ENCODE peak calls at places on chromosome 14, in six cellular contexts. One of them, this sample, is unnamed.

GRCh38 chr14:21090194-21090939 is 8.1 kb downstream of the ZNF219 start:
- DNase-seq in HuH-7.5: peak; percentile 92
- DNase-seq in natural killer cell treated with Interleukin-12 subunit alpha and Interleukin-12 subunit beta and Interleukin-15 and Interleukin-18, amount 100 ng/mL, for 72 hours: no peak
- DNase-seq in A549: no peak
- DNase-seq in adipocyte: peak; percentile 41
- DNase-seq in activated naive CD8-positive, alpha-beta T cell treated with anti-CD3 and anti-CD28 coated beads, Interleukin-2, amount 50 U/mL, for 24 hours: peak; percentile 58
- DNase-seq in this sample: no peak

GRCh38 chr14:73788871-73789590 is 62.6 kb upstream of the PTGR2 start:
- DNase-seq in HuH-7.5: no peak
- DNase-seq in natural killer cell treated with Interleukin-12 subunit alpha and Interleukin-12 subunit beta and Interleukin-15 and Interleukin-18, amount 100 ng/mL, for 72 hours: peak; percentile 5
- DNase-seq in A549: no peak
- DNase-seq in adipocyte: no peak
- DNase-seq in activated naive CD8-positive, alpha-beta T cell treated with anti-CD3 and anti-CD28 coated beads, Interleukin-2, amount 50 U/mL, for 24 hours: no peak
- DNase-seq in this sample: no peak

GRCh38 chr14:65412881-65413738 is 580 bp downstream of the FUT8 start:
- DNase-seq in HuH-7.5: peak; percentile 20
- DNase-seq in natural killer cell treated with Interleukin-12 subunit alpha and Interleukin-12 subunit beta and Interleukin-15 and Interleukin-18, amount 100 ng/mL, for 72 hours: no peak
- DNase-seq in A549: peak; percentile 77
- DNase-seq in adipocyte: peak; percentile 90
- DNase-seq in activated naive CD8-positive, alpha-beta T cell treated with anti-CD3 and anti-CD28 coated beads, Interleukin-2, amount 50 U/mL, for 24 hours: peak; percentile 73
- DNase-seq in this sample: peak; percentile 17

GRCh38 chr14:24274101-24274543 is 2.7 kb upstream of the RABGGTA start:
- DNase-seq in HuH-7.5: no peak
- DNase-seq in natural killer cell treated with Interleukin-12 subunit alpha and Interleukin-12 subunit beta and Interleukin-15 and Interleukin-18, amount 100 ng/mL, for 72 hours: peak; percentile 59
- DNase-seq in A549: no peak
- DNase-seq in adipocyte: no peak
- DNase-seq in activated naive CD8-positive, alpha-beta T cell treated with anti-CD3 and anti-CD28 coated beads, Interleukin-2, amount 50 U/mL, for 24 hours: peak; percentile 45
- DNase-seq in this sample: no peak

GRCh38 chr14:89042021-89042420 is 217.6 kb downstream of the TTC8 start:
- DNase-seq in HuH-7.5: no peak
- DNase-seq in natural killer cell treated with Interleukin-12 subunit alpha and Interleukin-12 subunit beta and Interleukin-15 and Interleukin-18, amount 100 ng/mL, for 72 hours: no peak
- DNase-seq in A549: no peak
- DNase-seq in adipocyte: no peak
- DNase-seq in activated naive CD8-positive, alpha-beta T cell treated with anti-CD3 and anti-CD28 coated beads, Interleukin-2, amount 50 U/mL, for 24 hours: no peak
- DNase-seq in this sample: no peak

GRCh38 chr14:62956413-62956812 is 88.8 kb downstream of the KCNH5 start:
- DNase-seq in HuH-7.5: no peak
- DNase-seq in natural killer cell treated with Interleukin-12 subunit alpha and Interleukin-12 subunit beta and Interleukin-15 and Interleukin-18, amount 100 ng/mL, for 72 hours: no peak
- DNase-seq in A549: no peak
- DNase-seq in adipocyte: no peak
- DNase-seq in activated naive CD8-positive, alpha-beta T cell treated with anti-CD3 and anti-CD28 coated beads, Interleukin-2, amount 50 U/mL, for 24 hours: no peak
- DNase-seq in this sample: no peak

GRCh38 chr14:69316449-69317391 is 56.8 kb downstream of the GALNT16 start:
- DNase-seq in HuH-7.5: no peak
- DNase-seq in natural killer cell treated with Interleukin-12 subunit alpha and Interleukin-12 subunit beta and Interleukin-15 and Interleukin-18, amount 100 ng/mL, for 72 hours: no peak
- DNase-seq in A549: peak; percentile 85
- DNase-seq in adipocyte: peak; percentile 95
- DNase-seq in activated naive CD8-positive, alpha-beta T cell treated with anti-CD3 and anti-CD28 coated beads, Interleukin-2, amount 50 U/mL, for 24 hours: no peak
- DNase-seq in this sample: no peak

GRCh38 chr14:93285048-93285447 is 47.8 kb downstream of the BTBD7 start:
- DNase-seq in HuH-7.5: no peak
- DNase-seq in natural killer cell treated with Interleukin-12 subunit alpha and Interleukin-12 subunit beta and Interleukin-15 and Interleukin-18, amount 100 ng/mL, for 72 hours: no peak
- DNase-seq in A549: no peak
- DNase-seq in adipocyte: peak; percentile 23
- DNase-seq in activated naive CD8-positive, alpha-beta T cell treated with anti-CD3 and anti-CD28 coated beads, Interleukin-2, amount 50 U/mL, for 24 hours: no peak
- DNase-seq in this sample: no peak

GRCh38 chr14:64758711-64759554 is 54.7 kb downstream of the PLEKHG3 start:
- DNase-seq in HuH-7.5: peak; percentile 51
- DNase-seq in natural killer cell treated with Interleukin-12 subunit alpha and Interleukin-12 subunit beta and Interleukin-15 and Interleukin-18, amount 100 ng/mL, for 72 hours: no peak
- DNase-seq in A549: peak; percentile 82
- DNase-seq in adipocyte: peak; percentile 87
- DNase-seq in activated naive CD8-positive, alpha-beta T cell treated with anti-CD3 and anti-CD28 coated beads, Interleukin-2, amount 50 U/mL, for 24 hours: no peak
- DNase-seq in this sample: no peak

GRCh38 chr14:88346048-88346639 is 23.1 kb upstream of the KCNK10 start:
- DNase-seq in HuH-7.5: no peak
- DNase-seq in natural killer cell treated with Interleukin-12 subunit alpha and Interleukin-12 subunit beta and Interleukin-15 and Interleukin-18, amount 100 ng/mL, for 72 hours: no peak
- DNase-seq in A549: peak; percentile 18
- DNase-seq in adipocyte: no peak
- DNase-seq in activated naive CD8-positive, alpha-beta T cell treated with anti-CD3 and anti-CD28 coated beads, Interleukin-2, amount 50 U/mL, for 24 hours: no peak
- DNase-seq in this sample: no peak

GRCh38 chr14:102184678-102185040 is 45.0 kb downstream of the WDR20 start:
- DNase-seq in HuH-7.5: no peak
- DNase-seq in natural killer cell treated with Interleukin-12 subunit alpha and Interleukin-12 subunit beta and Interleukin-15 and Interleukin-18, amount 100 ng/mL, for 72 hours: no peak
- DNase-seq in A549: no peak
- DNase-seq in adipocyte: no peak
- DNase-seq in activated naive CD8-positive, alpha-beta T cell treated with anti-CD3 and anti-CD28 coated beads, Interleukin-2, amount 50 U/mL, for 24 hours: no peak
- DNase-seq in this sample: no peak

GRCh38 chr14:70780396-70781075 is 28.8 kb downstream of the MAP3K9 start:
- DNase-seq in HuH-7.5: no peak
- DNase-seq in natural killer cell treated with Interleukin-12 subunit alpha and Interleukin-12 subunit beta and Interleukin-15 and Interleukin-18, amount 100 ng/mL, for 72 hours: no peak
- DNase-seq in A549: no peak
- DNase-seq in adipocyte: no peak
- DNase-seq in activated naive CD8-positive, alpha-beta T cell treated with anti-CD3 and anti-CD28 coated beads, Interleukin-2, amount 50 U/mL, for 24 hours: no peak
- DNase-seq in this sample: no peak

GRCh38 chr14:21203470-21204166 is 47.8 kb upstream of the OR5AU1 start:
- DNase-seq in HuH-7.5: no peak
- DNase-seq in natural killer cell treated with Interleukin-12 subunit alpha and Interleukin-12 subunit beta and Interleukin-15 and Interleukin-18, amount 100 ng/mL, for 72 hours: no peak
- DNase-seq in A549: no peak
- DNase-seq in adipocyte: no peak
- DNase-seq in activated naive CD8-positive, alpha-beta T cell treated with anti-CD3 and anti-CD28 coated beads, Interleukin-2, amount 50 U/mL, for 24 hours: no peak
- DNase-seq in this sample: no peak

GRCh38 chr14:59067135-59067894 is 121.2 kb upstream of the DAAM1 start:
- DNase-seq in HuH-7.5: no peak
- DNase-seq in natural killer cell treated with Interleukin-12 subunit alpha and Interleukin-12 subunit beta and Interleukin-15 and Interleukin-18, amount 100 ng/mL, for 72 hours: no peak
- DNase-seq in A549: peak; percentile 2
- DNase-seq in adipocyte: no peak
- DNase-seq in activated naive CD8-positive, alpha-beta T cell treated with anti-CD3 and anti-CD28 coated beads, Interleukin-2, amount 50 U/mL, for 24 hours: no peak
- DNase-seq in this sample: no peak

GRCh38 chr14:81169711-81170103 is 51.1 kb downstream of the GTF2A1 start:
- DNase-seq in HuH-7.5: no peak
- DNase-seq in natural killer cell treated with Interleukin-12 subunit alpha and Interleukin-12 subunit beta and Interleukin-15 and Interleukin-18, amount 100 ng/mL, for 72 hours: no peak
- DNase-seq in A549: no peak
- DNase-seq in adipocyte: peak; percentile 46
- DNase-seq in activated naive CD8-positive, alpha-beta T cell treated with anti-CD3 and anti-CD28 coated beads, Interleukin-2, amount 50 U/mL, for 24 hours: peak; percentile 8
- DNase-seq in this sample: peak; percentile 24

GRCh38 chr14:95472819-95473251 is 43.6 kb downstream of the SYNE3 start:
- DNase-seq in HuH-7.5: no peak
- DNase-seq in natural killer cell treated with Interleukin-12 subunit alpha and Interleukin-12 subunit beta and Interleukin-15 and Interleukin-18, amount 100 ng/mL, for 72 hours: no peak
- DNase-seq in A549: no peak
- DNase-seq in adipocyte: peak; percentile 51
- DNase-seq in activated naive CD8-positive, alpha-beta T cell treated with anti-CD3 and anti-CD28 coated beads, Interleukin-2, amount 50 U/mL, for 24 hours: no peak
- DNase-seq in this sample: no peak

GRCh38 chr14:102320033-102320660 is 601 bp downstream of the ZNF839 start:
- DNase-seq in HuH-7.5: no peak
- DNase-seq in natural killer cell treated with Interleukin-12 subunit alpha and Interleukin-12 subunit beta and Interleukin-15 and Interleukin-18, amount 100 ng/mL, for 72 hours: no peak
- DNase-seq in A549: no peak
- DNase-seq in adipocyte: peak; percentile 76
- DNase-seq in activated naive CD8-positive, alpha-beta T cell treated with anti-CD3 and anti-CD28 coated beads, Interleukin-2, amount 50 U/mL, for 24 hours: peak; percentile 30
- DNase-seq in this sample: no peak

GRCh38 chr14:64266206-64266605 is 28.0 kb downstream of the ESR2 start:
- DNase-seq in HuH-7.5: no peak
- DNase-seq in natural killer cell treated with Interleukin-12 subunit alpha and Interleukin-12 subunit beta and Interleukin-15 and Interleukin-18, amount 100 ng/mL, for 72 hours: no peak
- DNase-seq in A549: no peak
- DNase-seq in adipocyte: peak; percentile 48
- DNase-seq in activated naive CD8-positive, alpha-beta T cell treated with anti-CD3 and anti-CD28 coated beads, Interleukin-2, amount 50 U/mL, for 24 hours: no peak
- DNase-seq in this sample: no peak

GRCh38 chr14:99596071-99596627 is 7.9 kb downstream of the CCDC85C start:
- DNase-seq in HuH-7.5: no peak
- DNase-seq in natural killer cell treated with Interleukin-12 subunit alpha and Interleukin-12 subunit beta and Interleukin-15 and Interleukin-18, amount 100 ng/mL, for 72 hours: no peak
- DNase-seq in A549: peak; percentile 36
- DNase-seq in adipocyte: no peak
- DNase-seq in activated naive CD8-positive, alpha-beta T cell treated with anti-CD3 and anti-CD28 coated beads, Interleukin-2, amount 50 U/mL, for 24 hours: no peak
- DNase-seq in this sample: no peak

GRCh38 chr14:28755198-28755794 is 11.3 kb upstream of the FOXG1 start:
- DNase-seq in HuH-7.5: no peak
- DNase-seq in natural killer cell treated with Interleukin-12 subunit alpha and Interleukin-12 subunit beta and Interleukin-15 and Interleukin-18, amount 100 ng/mL, for 72 hours: no peak
- DNase-seq in A549: no peak
- DNase-seq in adipocyte: no peak
- DNase-seq in activated naive CD8-positive, alpha-beta T cell treated with anti-CD3 and anti-CD28 coated beads, Interleukin-2, amount 50 U/mL, for 24 hours: no peak
- DNase-seq in this sample: no peak

GRCh38 chr14:84535491-84535890 is 994.5 kb upstream of the FLRT2 start:
- DNase-seq in HuH-7.5: no peak
- DNase-seq in natural killer cell treated with Interleukin-12 subunit alpha and Interleukin-12 subunit beta and Interleukin-15 and Interleukin-18, amount 100 ng/mL, for 72 hours: no peak
- DNase-seq in A549: no peak
- DNase-seq in adipocyte: peak; percentile 23
- DNase-seq in activated naive CD8-positive, alpha-beta T cell treated with anti-CD3 and anti-CD28 coated beads, Interleukin-2, amount 50 U/mL, for 24 hours: no peak
- DNase-seq in this sample: no peak

GRCh38 chr14:101318271-101318670 is 243.0 kb upstream of the DIO3 start:
- DNase-seq in HuH-7.5: no peak
- DNase-seq in natural killer cell treated with Interleukin-12 subunit alpha and Interleukin-12 subunit beta and Interleukin-15 and Interleukin-18, amount 100 ng/mL, for 72 hours: no peak
- DNase-seq in A549: no peak
- DNase-seq in adipocyte: no peak
- DNase-seq in activated naive CD8-positive, alpha-beta T cell treated with anti-CD3 and anti-CD28 coated beads, Interleukin-2, amount 50 U/mL, for 24 hours: no peak
- DNase-seq in this sample: no peak

GRCh38 chr14:52014601-52015267 is 25.4 kb downstream of the RTRAF start:
- DNase-seq in HuH-7.5: no peak
- DNase-seq in natural killer cell treated with Interleukin-12 subunit alpha and Interleukin-12 subunit beta and Interleukin-15 and Interleukin-18, amount 100 ng/mL, for 72 hours: no peak
- DNase-seq in A549: no peak
- DNase-seq in adipocyte: no peak
- DNase-seq in activated naive CD8-positive, alpha-beta T cell treated with anti-CD3 and anti-CD28 coated beads, Interleukin-2, amount 50 U/mL, for 24 hours: no peak
- DNase-seq in this sample: peak; percentile 12

GRCh38 chr14:29757711-29758233 is 169.9 kb downstream of the PRKD1 start:
- DNase-seq in HuH-7.5: no peak
- DNase-seq in natural killer cell treated with Interleukin-12 subunit alpha and Interleukin-12 subunit beta and Interleukin-15 and Interleukin-18, amount 100 ng/mL, for 72 hours: no peak
- DNase-seq in A549: no peak
- DNase-seq in adipocyte: no peak
- DNase-seq in activated naive CD8-positive, alpha-beta T cell treated with anti-CD3 and anti-CD28 coated beads, Interleukin-2, amount 50 U/mL, for 24 hours: no peak
- DNase-seq in this sample: no peak

GRCh38 chr14:92747701-92748258 is 647 bp downstream of the LGMN start:
- DNase-seq in HuH-7.5: no peak
- DNase-seq in natural killer cell treated with Interleukin-12 subunit alpha and Interleukin-12 subunit beta and Interleukin-15 and Interleukin-18, amount 100 ng/mL, for 72 hours: no peak
- DNase-seq in A549: no peak
- DNase-seq in adipocyte: peak; percentile 58
- DNase-seq in activated naive CD8-positive, alpha-beta T cell treated with anti-CD3 and anti-CD28 coated beads, Interleukin-2, amount 50 U/mL, for 24 hours: no peak
- DNase-seq in this sample: peak; percentile 45

GRCh38 chr14:39988939-39989338 is 556.7 kb upstream of the FBXO33 start:
- DNase-seq in HuH-7.5: no peak
- DNase-seq in natural killer cell treated with Interleukin-12 subunit alpha and Interleukin-12 subunit beta and Interleukin-15 and Interleukin-18, amount 100 ng/mL, for 72 hours: no peak
- DNase-seq in A549: peak; percentile 57
- DNase-seq in adipocyte: peak; percentile 4
- DNase-seq in activated naive CD8-positive, alpha-beta T cell treated with anti-CD3 and anti-CD28 coated beads, Interleukin-2, amount 50 U/mL, for 24 hours: no peak
- DNase-seq in this sample: no peak

GRCh38 chr14:102795060-102795925 is 18.0 kb downstream of the TRAF3 start:
- DNase-seq in HuH-7.5: peak; percentile 79
- DNase-seq in natural killer cell treated with Interleukin-12 subunit alpha and Interleukin-12 subunit beta and Interleukin-15 and Interleukin-18, amount 100 ng/mL, for 72 hours: peak; percentile 62
- DNase-seq in A549: peak; percentile 76
- DNase-seq in adipocyte: peak; percentile 94
- DNase-seq in activated naive CD8-positive, alpha-beta T cell treated with anti-CD3 and anti-CD28 coated beads, Interleukin-2, amount 50 U/mL, for 24 hours: no peak
- DNase-seq in this sample: peak; percentile 65

GRCh38 chr14:72657214-72657921 is 236.5 kb downstream of the DPF3 start:
- DNase-seq in HuH-7.5: no peak
- DNase-seq in natural killer cell treated with Interleukin-12 subunit alpha and Interleukin-12 subunit beta and Interleukin-15 and Interleukin-18, amount 100 ng/mL, for 72 hours: no peak
- DNase-seq in A549: no peak
- DNase-seq in adipocyte: peak; percentile 42
- DNase-seq in activated naive CD8-positive, alpha-beta T cell treated with anti-CD3 and anti-CD28 coated beads, Interleukin-2, amount 50 U/mL, for 24 hours: no peak
- DNase-seq in this sample: no peak

GRCh38 chr14:34628681-34629135 is 1.2 kb downstream of the SNX6 start:
- DNase-seq in HuH-7.5: no peak
- DNase-seq in natural killer cell treated with Interleukin-12 subunit alpha and Interleukin-12 subunit beta and Interleukin-15 and Interleukin-18, amount 100 ng/mL, for 72 hours: no peak
- DNase-seq in A549: peak; percentile 26
- DNase-seq in adipocyte: peak; percentile 22
- DNase-seq in activated naive CD8-positive, alpha-beta T cell treated with anti-CD3 and anti-CD28 coated beads, Interleukin-2, amount 50 U/mL, for 24 hours: peak; percentile 25
- DNase-seq in this sample: no peak

GRCh38 chr14:81561084-81561775 is 27.6 kb upstream of the SEL1L start:
- DNase-seq in HuH-7.5: no peak
- DNase-seq in natural killer cell treated with Interleukin-12 subunit alpha and Interleukin-12 subunit beta and Interleukin-15 and Interleukin-18, amount 100 ng/mL, for 72 hours: no peak
- DNase-seq in A549: no peak
- DNase-seq in adipocyte: no peak
- DNase-seq in activated naive CD8-positive, alpha-beta T cell treated with anti-CD3 and anti-CD28 coated beads, Interleukin-2, amount 50 U/mL, for 24 hours: no peak
- DNase-seq in this sample: no peak

GRCh38 chr14:58912287-58912686 is 274.5 kb downstream of the DACT1 start:
- DNase-seq in HuH-7.5: no peak
- DNase-seq in natural killer cell treated with Interleukin-12 subunit alpha and Interleukin-12 subunit beta and Interleukin-15 and Interleukin-18, amount 100 ng/mL, for 72 hours: no peak
- DNase-seq in A549: no peak
- DNase-seq in adipocyte: no peak
- DNase-seq in activated naive CD8-positive, alpha-beta T cell treated with anti-CD3 and anti-CD28 coated beads, Interleukin-2, amount 50 U/mL, for 24 hours: no peak
- DNase-seq in this sample: no peak

GRCh38 chr14:102394717-102395378 is 32.1 kb downstream of the TECPR2 start:
- DNase-seq in HuH-7.5: no peak
- DNase-seq in natural killer cell treated with Interleukin-12 subunit alpha and Interleukin-12 subunit beta and Interleukin-15 and Interleukin-18, amount 100 ng/mL, for 72 hours: no peak
- DNase-seq in A549: no peak
- DNase-seq in adipocyte: no peak
- DNase-seq in activated naive CD8-positive, alpha-beta T cell treated with anti-CD3 and anti-CD28 coated beads, Interleukin-2, amount 50 U/mL, for 24 hours: peak; percentile 8
- DNase-seq in this sample: no peak

This sample was measured in dermis microvascular lymphatic vessel endothelial cell.